ENCODE peak calls at places on chromosome 22, in four cellular contexts. A is stomach, H is A549, R is tibial nerve. M is an unnamed sample.

GRCh38 chr22:19287076-19287724 is 4.3 kb downstream of the CLTCL1 start:
- DNase-seq in H (no peak), R (no peak), A (no peak), M (no peak)

GRCh38 chr22:50683086-50683993 is 10.7 kb downstream of the SHANK3 start:
- DNase-seq in R (no peak), H (no peak), A (peak; percentile 16), M (no peak)

GRCh38 chr22:49359061-49359460 is 468.6 kb downstream of the BRD1 start:
- DNase-seq in A (peak; percentile 19), R (no peak), H (no peak), M (no peak)

GRCh38 chr22:46931881-46932280 is 169.4 kb downstream of the TBC1D22A start:
- DNase-seq in H (no peak), A (no peak), R (no peak), M (peak; percentile 26)

GRCh38 chr22:31933816-31934482 is 10.4 kb upstream of the YWHAH start:
- DNase-seq in R (no peak), H (no peak), A (no peak), M (no peak)

GRCh38 chr22:23036684-23037428 is 33.5 kb upstream of the GNAZ start:
- DNase-seq in H (no peak), A (no peak), R (no peak), M (no peak)

GRCh38 chr22:32801436-32802290 is at the start of gene TIMP3:
- DNase-seq in A (peak; percentile 63), H (no peak), R (peak; percentile 87), M (peak; percentile 92)

GRCh38 chr22:20429254-20430100 is 8.1 kb downstream of the SCARF2 start:
- DNase-seq in A (peak; percentile 83), H (no peak), R (no peak), M (peak; percentile 80)

GRCh38 chr22:38327805-38328204 is 10.6 kb upstream of the CSNK1E start:
- DNase-seq in A (no peak), R (no peak), H (no peak), M (no peak)

GRCh38 chr22:28813772-28814518 is 13.6 kb upstream of the XBP1 start:
- DNase-seq in R (peak; percentile 39), H (no peak), A (peak; percentile 83), M (no peak)
- TF ChIP-seq EP300 in R (peak; percentile 71), H (no peak), A (no peak), M (no peak)

GRCh38 chr22:37287550-37287951 is 5.2 kb downstream of the CYTH4 start:
- DNase-seq in R (no peak), A (no peak), H (no peak), M (no peak)
- TF ChIP-seq CTCF in R (no peak), A (no peak), H (no peak), M (no peak)

DNA sequence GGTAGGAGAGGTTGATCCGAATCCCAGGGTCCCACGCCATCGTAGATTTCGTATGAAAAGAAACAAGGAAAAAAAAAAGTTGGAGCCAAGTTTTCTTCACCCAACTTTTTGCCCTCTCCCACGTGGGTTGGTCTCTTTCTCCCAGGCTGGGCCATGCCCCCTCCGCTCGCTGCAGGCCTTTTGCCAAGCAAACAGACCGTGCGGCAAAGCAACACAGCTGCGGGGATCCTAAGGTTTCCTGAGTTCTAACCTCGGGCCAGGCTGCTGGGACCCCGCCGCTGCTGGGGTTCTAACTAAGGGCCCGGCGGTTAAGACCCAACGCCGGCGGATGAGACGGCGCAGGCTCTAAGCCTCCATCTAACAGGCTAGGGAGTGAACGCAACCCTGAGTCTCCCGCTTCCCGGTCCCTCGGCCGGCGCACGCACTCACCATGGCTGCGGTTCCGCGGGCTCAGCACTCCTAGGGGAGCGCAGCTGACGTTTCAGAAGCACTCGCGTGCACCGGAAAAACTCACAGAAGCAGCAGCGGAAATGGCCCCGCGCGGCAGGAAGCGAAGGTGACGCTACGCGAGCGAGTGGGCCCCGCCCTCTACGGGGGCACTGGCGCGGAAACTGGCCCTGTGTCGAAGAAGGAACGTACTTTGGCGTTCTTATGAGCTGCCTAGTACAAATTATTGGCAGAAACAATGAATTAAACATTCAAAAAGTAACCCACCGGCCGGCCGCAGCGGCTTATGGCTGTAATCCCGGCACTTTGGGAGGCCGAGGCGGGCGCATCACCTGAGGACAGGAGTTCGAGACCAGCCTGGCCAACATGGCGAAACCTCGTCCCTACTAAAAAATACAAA is at the start of gene SNU13:
- DNase-seq in R (peak; percentile 84), H (peak; percentile 78), A (peak; percentile 94), M (peak; percentile 96)
- TF ChIP-seq EP300 in R (peak; percentile 96), H (no peak), A (peak; percentile 25), M (no peak)

DNA sequence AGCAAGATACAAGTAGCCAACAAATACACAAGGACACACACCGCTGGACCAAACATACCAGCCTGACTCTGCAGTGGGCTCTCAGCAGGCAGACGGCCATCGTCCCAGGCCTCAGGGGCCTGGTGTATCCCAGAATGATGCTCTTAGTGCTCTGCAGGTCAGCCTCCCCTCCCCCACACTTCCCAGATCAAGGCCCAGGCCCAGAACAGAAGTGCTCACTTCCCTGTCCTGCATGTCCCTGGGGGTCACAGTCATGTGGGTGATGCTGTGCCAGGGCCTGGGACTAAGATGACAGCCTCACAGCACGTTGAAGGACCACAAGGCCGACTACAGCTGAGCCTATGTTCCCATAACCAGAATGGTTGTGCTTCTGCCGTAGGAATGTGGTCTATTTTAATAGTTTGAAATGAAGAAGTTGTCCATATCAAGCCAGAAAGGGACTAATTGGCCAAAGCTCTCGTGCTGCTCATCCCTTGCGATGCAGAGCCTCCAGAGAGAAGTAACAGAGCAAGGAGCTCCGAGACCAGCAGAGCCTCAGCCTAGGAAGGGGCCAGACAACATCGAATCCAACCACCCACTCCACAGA is 48.6 kb downstream of the GAB4 start:
- DNase-seq in R (no peak), H (no peak), A (no peak), M (no peak)
- TF ChIP-seq CTCF in R (no peak), H (no peak), A (no peak), M (no peak)

DNA sequence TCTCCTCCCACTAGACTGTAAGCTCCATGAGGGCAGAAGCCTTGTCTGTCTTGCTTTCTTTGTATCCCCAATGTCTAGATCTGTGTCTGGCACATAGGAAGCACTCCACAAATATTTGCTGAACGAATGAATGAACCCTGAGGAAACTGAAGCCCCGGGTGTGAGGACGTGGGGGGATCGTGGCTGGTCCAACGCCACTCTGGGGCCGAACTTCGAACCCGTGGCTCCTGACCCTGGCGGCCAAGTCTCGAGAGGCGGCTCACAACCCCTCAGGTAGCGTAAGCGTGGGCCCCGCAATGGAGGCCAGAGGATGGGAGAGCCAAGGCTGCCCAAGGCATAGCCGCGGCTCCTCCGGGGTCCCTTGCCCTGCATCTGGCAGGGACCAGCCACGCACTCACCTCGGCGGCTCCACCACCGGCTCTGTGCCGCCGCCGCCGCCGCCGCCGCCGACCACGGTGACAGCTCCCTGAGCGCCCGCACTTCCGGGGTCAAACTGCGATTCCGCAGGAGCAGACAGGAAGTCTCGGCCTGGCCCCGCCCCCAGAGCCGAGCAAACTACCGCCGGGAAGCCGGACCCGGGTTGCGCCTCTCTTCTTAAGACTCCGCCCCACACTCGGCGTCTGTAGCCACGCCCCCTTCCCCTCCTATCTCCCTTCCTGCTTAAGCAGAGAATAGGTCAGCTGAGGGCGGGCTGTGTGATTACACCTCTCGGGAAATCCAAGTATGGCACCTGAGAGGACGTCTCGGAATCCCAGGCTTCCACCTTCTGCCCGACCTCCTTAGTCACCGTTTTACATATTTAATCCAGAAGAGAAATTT is at the start of gene ASCC2:
- DNase-seq in H (peak; percentile 91), R (peak; percentile 99), A (peak; percentile 100), M (peak; percentile 100)
- TF ChIP-seq EP300 in H (no peak), R (peak; percentile 72), A (no peak), M (no peak)

GRCh38 chr22:43824724-43825485 is 12.8 kb upstream of the EFCAB6 start:
- DNase-seq in H (no peak), A (peak; percentile 17), R (no peak), M (no peak)
- TF ChIP-seq CTCF in H (no peak), A (no peak), R (no peak), M (no peak)

GRCh38 chr22:21629262-21630149 is at the start of gene YDJC:
- DNase-seq in R (peak; percentile 45), H (peak; percentile 76), A (peak; percentile 96), M (peak; percentile 94)
- TF ChIP-seq EP300 in R (peak; percentile 53), H (no peak), A (no peak), M (no peak)

GRCh38 chr22:45450931-45451651 is 37.6 kb downstream of the RIBC2 start:
- DNase-seq in A (no peak), R (peak; percentile 76), H (no peak), M (no peak)
- TF ChIP-seq CTCF in A (no peak), R (no peak), H (no peak), M (no peak)

GRCh38 chr22:37072673-37073072 is 21.1 kb downstream of the KCTD17 start:
- DNase-seq in R (no peak), A (no peak), H (no peak), M (no peak)
- TF ChIP-seq EP300 in R (no peak), A (no peak), H (no peak), M (no peak)

GRCh38 chr22:45757068-45757467 is 85.4 kb downstream of the ATXN10 start:
- DNase-seq in H (no peak), R (no peak), A (no peak), M (no peak)
- TF ChIP-seq CTCF in H (no peak), R (no peak), A (no peak), M (no peak)

M was measured in suprapubic skin.